ENCODE peak calls at places on chromosomes 7 and 10, in eight cellular contexts. U is ovary; J is HFFc6; O is psoas muscle; C is activated CD8-positive, alpha-beta T cell treated with anti-CD3 and anti-CD28 coated beads for 36 hours; G is OCI-LY7; I is CD4-positive, alpha-beta T cell; S is cardiac muscle cell. Y is an unnamed sample.
A peak's percentile ranks its signal among the peaks of the same experiment; 100 is the strongest.

GRCh38 chr7:110442386-110442837 is 648.5 kb upstream of the LRRN3 start:
- DNase-seq in U (no peak), J (peak; percentile 56), O (no peak), C (peak; percentile 42), G (peak; percentile 18), I (no peak), S (peak; percentile 89), Y (no peak)

GRCh38 chr10:79132681-79133381 is 64.1 kb downstream of the ZMIZ1 start:
- DNase-seq in U (peak; percentile 79), J (no peak), O (peak; percentile 51), C (no peak), G (peak; percentile 29), I (no peak), S (peak; percentile 83), Y (no peak)

GRCh38 chr7:26397786-26398435 is 106.2 kb downstream of the SNX10 start:
- DNase-seq in U (no peak), J (no peak), O (peak; percentile 78), C (no peak), G (peak; percentile 68), I (no peak), S (peak; percentile 44), Y (no peak)

GRCh38 chr7:159048656-159049055 is 96.0 kb downstream of the VIPR2 start:
- DNase-seq in U (no peak), J (no peak), O (no peak), C (no peak), G (no peak), I (no peak), S (no peak), Y (no peak)

GRCh38 chr10:49408437-49409306 is 12.8 kb upstream of the DRGX start:
- DNase-seq in U (no peak), J (no peak), O (no peak), C (peak; percentile 13), G (peak; percentile 71), I (no peak), S (peak; percentile 11), Y (no peak)

GRCh38 chr7:26863504-26864308 is 684 bp downstream of the SKAP2 start:
- DNase-seq in U (no peak), J (peak; percentile 36), O (no peak), C (no peak), G (peak; percentile 57), I (no peak), S (no peak), Y (no peak)

GRCh38 chr10:26221571-26221970 is 5.0 kb downstream of the GAD2 start:
- DNase-seq in U (no peak), J (no peak), O (no peak), C (no peak), G (no peak), I (no peak), S (no peak), Y (no peak)

GRCh38 chr10:4316166-4316810 is 509.7 kb upstream of the AKR1E2 start:
- DNase-seq in U (no peak), J (peak; percentile 23), O (peak; percentile 56), C (no peak), G (no peak), I (no peak), S (no peak), Y (no peak)

GRCh38 chr10:21726601-21727295 is 192.7 kb downstream of the MLLT10 start:
- DNase-seq in U (no peak), J (no peak), O (no peak), C (no peak), G (no peak), I (no peak), S (no peak), Y (no peak)

GRCh38 chr7:5636914-5637313 is 144.5 kb downstream of the RNF216 start:
- DNase-seq in U (peak; percentile 81), J (peak; percentile 87), O (peak; percentile 83), C (no peak), G (no peak), I (no peak), S (no peak), Y (no peak)

GRCh38 chr10:6044060-6044459 is 18.1 kb downstream of the IL2RA start:
- DNase-seq in U (no peak), J (no peak), O (no peak), C (no peak), G (no peak), I (no peak), S (no peak), Y (no peak)

DNA sequence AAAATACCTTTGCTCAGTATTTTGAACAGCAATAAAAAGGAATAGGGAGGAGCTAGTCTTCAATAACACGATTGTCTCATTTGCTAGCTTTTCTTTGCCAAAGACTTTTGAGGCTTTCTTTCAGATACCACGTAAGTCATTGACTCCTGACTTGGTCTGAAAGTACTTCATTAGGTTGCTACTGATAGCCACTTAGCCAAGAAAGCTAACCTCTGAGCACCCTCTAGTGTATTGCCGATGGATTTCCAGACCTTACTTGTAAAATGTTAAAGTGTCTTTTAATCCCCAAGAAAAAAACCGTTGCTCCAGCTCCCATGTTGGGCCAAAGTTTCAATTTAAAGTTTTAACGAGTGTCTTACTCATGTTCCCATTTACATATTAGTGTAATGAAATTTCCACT is 63.4 kb upstream of the STRIP2 start:
- DNase-seq in U (no peak), J (no peak), O (no peak), C (no peak), G (no peak), I (no peak), S (no peak), Y (no peak)
- TF ChIP-seq CTCF in U (no peak), J (no peak), O (no peak), C (no peak), G (no peak), I (no peak), S (no peak), Y (no peak)

GRCh38 chr10:92834331-92834730 is 14.0 kb upstream of the EXOC6 start:
- DNase-seq in U (no peak), J (no peak), O (no peak), C (no peak), G (no peak), I (no peak), S (no peak), Y (no peak)

GRCh38 chr10:92844746-92845145 is 3.6 kb upstream of the EXOC6 start:
- DNase-seq in U (no peak), J (peak; percentile 35), O (no peak), C (no peak), G (no peak), I (no peak), S (peak; percentile 23), Y (no peak)

GRCh38 chr10:92834981-92835380 is 13.3 kb upstream of the EXOC6 start:
- DNase-seq in U (no peak), J (peak; percentile 5), O (no peak), C (no peak), G (no peak), I (no peak), S (no peak), Y (no peak)

GRCh38 chr10:92837462-92837861 is 10.9 kb upstream of the EXOC6 start:
- DNase-seq in U (no peak), J (no peak), O (no peak), C (no peak), G (no peak), I (no peak), S (no peak), Y (no peak)

GRCh38 chr10:92839191-92840085 is 8.9 kb upstream of the EXOC6 start:
- DNase-seq in U (peak; percentile 58), J (peak; percentile 44), O (peak; percentile 77), C (peak; percentile 78), G (peak; percentile 59), I (peak; percentile 6), S (peak; percentile 13), Y (no peak)
- TF ChIP-seq CTCF in U (no peak), J (peak; percentile 67), O (peak; percentile 16), C (peak; percentile 70), G (peak; percentile 93), I (peak; percentile 24), S (peak; percentile 38), Y (no peak)

DNA sequence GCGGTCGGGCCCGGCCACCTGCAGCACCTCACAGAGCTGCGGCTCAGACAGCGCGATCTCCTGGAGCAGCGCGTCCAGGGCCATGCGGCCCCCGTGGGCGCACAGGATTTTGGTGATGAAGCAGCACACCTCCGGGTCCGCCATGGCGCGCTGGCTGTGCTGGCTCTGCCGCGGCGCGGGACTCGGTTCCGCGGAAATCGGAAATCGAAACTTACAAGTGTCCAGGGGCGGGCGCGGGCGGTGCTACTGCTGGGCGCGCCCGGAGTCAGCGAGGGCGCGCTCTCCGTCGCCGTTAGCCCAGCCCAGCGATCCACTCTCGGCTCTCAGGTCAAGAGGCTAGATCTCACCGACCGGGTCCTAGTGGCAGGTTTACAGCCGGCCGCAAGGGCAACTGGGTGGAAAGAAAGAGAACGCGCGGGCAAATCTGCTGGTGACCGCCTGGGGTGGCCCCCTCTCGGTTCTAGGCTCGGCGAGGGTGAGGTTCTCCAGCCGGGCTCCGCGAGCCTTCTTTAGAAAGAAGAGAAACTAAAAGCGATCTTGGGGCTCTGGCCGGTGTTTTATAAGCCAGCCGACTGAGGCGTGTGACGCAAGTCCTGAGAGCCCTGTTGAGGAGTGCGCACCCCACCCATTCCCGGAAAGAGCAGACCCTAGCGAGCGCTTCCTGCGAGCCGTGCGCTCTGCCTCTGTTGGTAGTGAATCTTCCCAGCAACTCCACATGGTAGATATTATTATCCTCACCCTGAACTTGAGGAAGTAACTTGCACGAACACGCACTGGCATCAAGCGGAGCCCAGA is at the start of gene ZC3HAV1:
- DNase-seq in U (peak; percentile 87), J (peak; percentile 78), O (peak; percentile 89), C (peak; percentile 93), G (peak; percentile 86), I (peak; percentile 82), S (peak; percentile 86), Y (peak; percentile 73)
- TF ChIP-seq CTCF in U (peak; percentile 10), J (peak; percentile 34), O (no peak), C (no peak), G (no peak), I (no peak), S (peak; percentile 1), Y (no peak)

GRCh38 chr7:84191261-84191660 is 3.3 kb downstream of the SEMA3A start:
- DNase-seq in U (no peak), J (no peak), O (no peak), C (no peak), G (no peak), I (no peak), S (no peak), Y (no peak)

GRCh38 chr7:84187813-84188212 is 6.8 kb downstream of the SEMA3A start:
- DNase-seq in U (no peak), J (peak; percentile 52), O (no peak), C (no peak), G (no peak), I (no peak), S (no peak), Y (no peak)

GRCh38 chr7:84187087-84187805 is 7.3 kb downstream of the SEMA3A start:
- DNase-seq in U (no peak), J (no peak), O (no peak), C (no peak), G (no peak), I (no peak), S (no peak), Y (no peak)

GRCh38 chr7:84190016-84190705 is 4.4 kb downstream of the SEMA3A start:
- DNase-seq in U (no peak), J (peak; percentile 38), O (no peak), C (no peak), G (no peak), I (no peak), S (no peak), Y (no peak)

DNA sequence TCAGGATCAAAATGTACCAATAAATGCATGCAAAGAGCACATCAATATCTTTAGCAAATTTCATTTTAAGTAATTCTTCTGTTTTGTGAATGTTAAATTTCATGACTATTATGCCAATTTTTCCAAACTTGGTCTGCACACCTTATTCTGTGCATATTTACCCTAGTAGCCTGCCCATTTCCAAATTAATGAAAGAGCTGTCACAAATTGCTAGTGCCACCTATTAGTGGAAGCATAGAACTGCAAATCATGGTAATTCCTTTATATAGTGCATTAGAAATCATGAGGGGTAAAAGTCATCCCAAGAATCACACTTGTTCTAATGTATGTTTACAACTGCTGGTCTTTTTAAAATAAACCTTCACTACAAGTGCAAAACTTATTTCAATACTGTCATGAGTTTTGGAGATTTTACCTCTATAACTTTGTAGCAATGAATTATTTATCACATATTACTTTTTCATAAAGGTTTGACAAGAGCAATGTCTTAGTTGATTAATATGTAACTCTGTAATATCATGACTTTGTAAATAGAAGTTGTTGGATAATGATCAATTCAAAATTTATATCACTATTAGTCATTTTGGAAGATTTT is 5.7 kb downstream of the SEMA3A start:
- DNase-seq in U (no peak), J (no peak), O (no peak), C (no peak), G (no peak), I (no peak), S (no peak), Y (no peak)
- TF ChIP-seq CTCF in U (no peak), J (peak; percentile 68), O (no peak), C (peak; percentile 22), G (peak; percentile 64), I (peak; percentile 52), S (peak; percentile 60), Y (no peak)